ENCODE peak calls at places on chromosomes 4 and X, in six cellular contexts. W, T, L, B, O and X are unnamed samples.

GRCh38 chr4:47774078-47774477 is 63.8 kb downstream of the CORIN start:
- DNase-seq in W (no peak), L (no peak), B (no peak), O (no peak), T (no peak), X (no peak)

GRCh38 chrX:44344687-44345086 is 1.2 kb upstream of the EFHC2 start:
- DNase-seq in L (peak; percentile 29), B (no peak), O (no peak), W (no peak), T (no peak), X (no peak)

GRCh38 chrX:47745386-47745785 is 86.4 kb upstream of the UXT start:
- DNase-seq in W (no peak), B (no peak), L (no peak), O (no peak), T (no peak), X (no peak)

GRCh38 chr4:86972997-86973396 is 38.2 kb downstream of the AFF1 start:
- DNase-seq in T (no peak), W (no peak), O (no peak), B (no peak), L (no peak), X (no peak)

GRCh38 chr4:140726776-140727500 is 29.2 kb downstream of the TBC1D9 start:
- DNase-seq in O (no peak), L (no peak), W (no peak), B (no peak), T (no peak), X (no peak)

GRCh38 chr4:164012396-164013027 is 518.0 kb downstream of the TMA16 start:
- DNase-seq in L (no peak), O (no peak), T (no peak), B (no peak), W (no peak), X (no peak)

GRCh38 chrX:39125834-39126233 is 324.6 kb downstream of the MID1IP1 start:
- DNase-seq in L (no peak), O (no peak), T (no peak), W (no peak), B (no peak), X (no peak)

GRCh38 chr4:99853190-99853589 is 36.6 kb downstream of the DAPP1 start:
- DNase-seq in B (no peak), T (no peak), O (no peak), L (no peak), W (no peak), X (no peak)

GRCh38 chr4:111400736-111401135 is 744.5 kb upstream of the FAM241A start:
- DNase-seq in B (no peak), L (no peak), O (no peak), W (peak; percentile 51), T (no peak), X (no peak)

GRCh38 chrX:4638036-4638435 is 924.6 kb upstream of the PRKX start:
- DNase-seq in L (no peak), B (no peak), O (no peak), W (no peak), T (no peak), X (no peak)

GRCh38 chrX:10134921-10135320 is 21.9 kb upstream of the CLCN4 start:
- DNase-seq in O (no peak), L (no peak), W (no peak), B (no peak), T (no peak), X (no peak)

GRCh38 chr4:41058426-41058825 is 155.9 kb downstream of the APBB2 start:
- DNase-seq in O (no peak), L (no peak), T (no peak), W (no peak), B (no peak), X (no peak)

GRCh38 chr4:152255437-152255836 is 280.5 kb downstream of the FBXW7 start:
- DNase-seq in L (peak; percentile 52), O (no peak), W (no peak), T (no peak), B (no peak), X (peak; percentile 63)

GRCh38 chr4:178423366-178423765 is 981.1 kb upstream of the AGA start:
- DNase-seq in O (no peak), W (no peak), L (no peak), B (no peak), T (no peak), X (no peak)

GRCh38 chr4:105808459-105809041 is 86.7 kb upstream of the NPNT start:
- DNase-seq in O (no peak), W (no peak), L (no peak), T (no peak), B (no peak), X (no peak)

GRCh38 chrX:11437642-11438379 is 144.6 kb downstream of the AMELX start:
- DNase-seq in B (no peak), L (no peak), T (peak; percentile 40), W (no peak), O (peak; percentile 30), X (no peak)

GRCh38 chr4:159455675-159456235 is 352.9 kb downstream of the RAPGEF2 start:
- DNase-seq in L (no peak), O (no peak), T (no peak), W (peak; percentile 6), B (no peak), X (no peak)

GRCh38 chr4:931194-931959 is 739 bp downstream of the GAK start:
- DNase-seq in O (no peak), B (peak; percentile 30), L (no peak), W (peak; percentile 61), T (no peak), X (no peak)

GRCh38 chr4:114694770-114695169 is 96.2 kb downstream of the UGT8 start:
- DNase-seq in O (no peak), L (peak; percentile 1), W (no peak), T (no peak), B (no peak), X (peak; percentile 11)

GRCh38 chr4:72468904-72469502 is 100.0 kb downstream of the ADAMTS3 start:
- DNase-seq in O (no peak), L (no peak), B (no peak), W (no peak), T (no peak), X (no peak)

GRCh38 chrX:71195959-71196727 is 26.9 kb upstream of the GJB1 start:
- DNase-seq in L (peak; percentile 32), O (no peak), W (no peak), T (no peak), B (no peak), X (no peak)

GRCh38 chr4:2837904-2838496 is 5.6 kb upstream of the ADD1 start:
- DNase-seq in B (no peak), W (no peak), L (peak; percentile 83), O (peak; percentile 33), T (no peak), X (no peak)

GRCh38 chr4:59240030-59240429 is 1960.1 kb upstream of the ADGRL3 start:
- DNase-seq in T (no peak), L (no peak), W (no peak), B (no peak), O (no peak), X (no peak)

GRCh38 chr4:84379881-84380618 is 119.0 kb downstream of the NKX6-1 start:
- DNase-seq in L (no peak), W (no peak), T (no peak), B (no peak), O (no peak), X (no peak)

GRCh38 chr4:78527103-78527502 is 24.5 kb upstream of the ANXA3 start:
- DNase-seq in B (no peak), O (no peak), T (no peak), L (no peak), W (no peak), X (no peak)

GRCh38 chrX:71102292-71102691 is 4.2 kb downstream of the CXorf65 start:
- DNase-seq in L (no peak), T (no peak), O (no peak), W (no peak), B (no peak), X (no peak)

GRCh38 chrX:34146906-34147305 is 14.8 kb upstream of the FAM47A start:
- DNase-seq in L (no peak), T (no peak), W (no peak), O (no peak), B (no peak), X (no peak)

GRCh38 chr4:835148-836002 is 9.4 kb upstream of the CPLX1 start:
- DNase-seq in W (peak; percentile 62), L (no peak), T (no peak), B (no peak), O (no peak), X (no peak)

GRCh38 chr4:82652062-82652461 is 90.3 kb upstream of the TMEM150C start:
- DNase-seq in O (no peak), L (no peak), T (no peak), B (no peak), W (no peak), X (no peak)

GRCh38 chr4:38949416-38950051 is 81.9 kb downstream of the FAM114A1 start:
- DNase-seq in W (peak; percentile 10), T (no peak), O (no peak), L (peak; percentile 67), B (no peak), X (no peak)

GRCh38 chr4:141463678-141464077 is 172.7 kb upstream of the IL15 start:
- DNase-seq in L (no peak), W (no peak), O (no peak), T (no peak), B (no peak), X (no peak)

GRCh38 chrX:52363247-52363883 is 5.5 kb upstream of the XAGE2 start:
- DNase-seq in B (no peak), W (no peak), L (no peak), O (no peak), T (no peak), X (no peak)

GRCh38 chr4:185380320-185380719 is 15.4 kb downstream of the LRP2BP start:
- DNase-seq in W (no peak), O (no peak), T (no peak), B (no peak), L (no peak), X (no peak)

GRCh38 chr4:41747230-41748055 is 1.1 kb downstream of the PHOX2B start:
- DNase-seq in O (no peak), W (no peak), B (no peak), T (no peak), L (no peak), X (no peak)

GRCh38 chr4:8132400-8132799 is 26.2 kb downstream of the ABLIM2 start:
- DNase-seq in B (no peak), T (no peak), L (no peak), W (no peak), O (no peak), X (no peak)

GRCh38 chr4:106140601-106141000 is 175.4 kb downstream of the TBCK start:
- DNase-seq in B (no peak), L (no peak), W (no peak), T (no peak), O (no peak), X (no peak)